ENCODE peak calls at places on chromosomes 6 and 20, in ten cellular contexts. G is left ventricle myocardium inferior, J is ovary, E is fibroblast of lung, M is psoas muscle, I is substantia nigra, X is NT2/D1, H is NCI-H2081, P is right atrium auricular region, O is iPS-NIHi11. V is an unnamed sample.

GRCh38 chr6:139457482-139457881 is 83.0 kb upstream of the CITED2 start:
- DNase-seq in E (no peak), H (no peak), I (no peak), X (no peak), G (no peak), P (no peak), O (no peak), M (no peak), J (no peak), V (no peak)

GRCh38 chr20:44475372-44475693 is 341 bp upstream of the TTPAL start:
- DNase-seq in O (no peak), I (no peak), G (no peak), M (no peak), X (no peak), H (peak), P (no peak), E (no peak), J (no peak), V (no peak)

GRCh38 chr20:40956926-40957760 is 71.5 kb upstream of the TOP1 start:
- DNase-seq in X (no peak), M (no peak), E (no peak), I (no peak), G (no peak), O (no peak), P (no peak), H (no peak), J (no peak), V (no peak)

GRCh38 chr6:131063028-131063763 is at the start of gene EPB41L2:
- DNase-seq in G (peak), E (peak), X (peak), I (peak), H (peak), M (peak), P (peak), J (peak), O (peak), V (peak)

GRCh38 chr6:73231986-73232391 is 6.7 kb upstream of the KHDC1L start:
- DNase-seq in E (peak), J (no peak), I (no peak), P (peak), H (no peak), O (no peak), G (no peak), X (no peak), M (no peak), V (no peak)

GRCh38 chr20:34938466-34939163 is 17.0 kb downstream of the GSS start:
- DNase-seq in G (peak), X (no peak), E (no peak), M (peak), P (no peak), I (peak), O (no peak), J (no peak), H (peak), V (no peak)

GRCh38 chr6:56328366-56328765 is 81.0 kb upstream of the COL21A1 start:
- DNase-seq in G (no peak), I (no peak), E (no peak), X (no peak), M (no peak), H (no peak), J (no peak), P (no peak), O (no peak), V (no peak)

GRCh38 chr6:34414999-34415858 is 10.6 kb downstream of the RPS10 start:
- DNase-seq in I (peak), M (no peak), H (peak), O (no peak), G (no peak), X (no peak), P (peak), E (peak), J (peak), V (no peak)

GRCh38 chr20:6501061-6501460 is 266.4 kb upstream of the BMP2 start:
- DNase-seq in X (no peak), H (no peak), O (no peak), G (no peak), E (peak), M (no peak), J (no peak), P (no peak), I (no peak), V (no peak)

GRCh38 chr6:22784611-22785010 is 215.2 kb downstream of the HDGFL1 start:
- DNase-seq in M (no peak), E (peak), I (no peak), G (no peak), P (no peak), J (no peak), X (no peak), H (no peak), O (peak), V (no peak)

GRCh38 chr6:92849636-92850035 is 569.7 kb downstream of the EPHA7 start:
- DNase-seq in I (no peak), M (no peak), E (no peak), P (no peak), O (no peak), X (no peak), G (no peak), J (no peak), H (no peak), V (no peak)

GRCh38 chr6:68633654-68634502 is 1.2 kb upstream of the ADGRB3 start:
- DNase-seq in O (no peak), M (no peak), H (peak), I (no peak), X (no peak), E (no peak), G (no peak), P (no peak), J (no peak), V (no peak)

GRCh38 chr6:116877743-116878142 is 701 bp downstream of the RFX6 start:
- DNase-seq in X (no peak), G (no peak), O (peak), E (no peak), H (no peak), J (no peak), M (no peak), P (no peak), I (no peak), V (no peak)

GRCh38 chr20:36575066-36575743 is 1.8 kb downstream of the TGIF2 start:
- DNase-seq in I (peak), H (peak), E (peak), O (peak), M (peak), P (peak), G (peak), X (no peak), J (peak), V (no peak)

GRCh38 chr20:20014659-20015058 is 2.5 kb upstream of the NAA20 start:
- DNase-seq in H (no peak), O (no peak), M (no peak), I (no peak), P (no peak), E (no peak), X (no peak), J (no peak), G (no peak), V (no peak)

GRCh38 chr20:21767739-21768223 is 62.3 kb downstream of the PAX1 start:
- DNase-seq in I (no peak), M (no peak), P (no peak), G (no peak), O (peak), J (no peak), E (no peak), X (peak), H (no peak), V (peak)

GRCh38 chr6:150857062-150857905 is 8.2 kb upstream of the MTHFD1L start:
- DNase-seq in I (no peak), M (no peak), P (no peak), G (no peak), X (no peak), E (peak), J (no peak), H (no peak), O (peak), V (no peak)

GRCh38 chr6:110116258-110116657 is 63.2 kb downstream of the WASF1 start:
- DNase-seq in J (no peak), M (no peak), E (no peak), O (no peak), I (no peak), X (no peak), G (no peak), P (no peak), H (no peak), V (no peak)

GRCh38 chr6:47042238-47042843 is at the start of gene ADGRF1:
- DNase-seq in H (no peak), X (no peak), G (no peak), J (no peak), M (no peak), E (peak), O (peak), I (no peak), P (no peak), V (no peak)

GRCh38 chr6:167898673-167899311 is 72.1 kb downstream of the AFDN start:
- DNase-seq in P (no peak), M (no peak), I (no peak), E (peak), J (no peak), G (no peak), X (no peak), O (peak), H (peak), V (no peak)

GRCh38 chr6:132063738-132064137 is 112.6 kb upstream of the CCN2 start:
- DNase-seq in H (no peak), P (peak), I (no peak), J (no peak), X (no peak), M (peak), O (peak), E (peak), G (no peak), V (no peak)

GRCh38 chr20:18904624-18905023 is 91.0 kb downstream of the SCP2D1 start:
- DNase-seq in G (no peak), O (no peak), X (no peak), P (no peak), J (peak), I (no peak), E (no peak), M (no peak), H (no peak), V (no peak)

GRCh38 chr20:37573626-37574198 is 46.0 kb upstream of the BLCAP start:
- DNase-seq in P (no peak), I (no peak), E (no peak), H (no peak), G (no peak), J (no peak), X (no peak), O (no peak), M (no peak), V (no peak)

GRCh38 chr6:161301338-161301737 is 27.5 kb upstream of the AGPAT4 start:
- DNase-seq in H (no peak), G (peak), P (peak), E (peak), M (no peak), O (no peak), I (no peak), J (no peak), X (no peak), V (no peak)

V was measured in neuronal stem cell.